ENCODE peak calls at places on chromosome 16, in nine cellular contexts. S is T-helper 2 cell, C is cerebellum, T is mesothelial cell of epicardium, D is heart right ventricle, V is NCI-H1417 treated with DMSO at 0.1 percent for 48 hours, K is mucosa of gallbladder, G is AG08395, J is fibroblast of the conjunctiva. H is an unnamed sample.

GRCh38 chr16:66924527-66925321 is 611 bp downstream of the RRAD start:
- DNase-seq in S (peak), C (peak), T (no peak), D (peak), V (no peak), K (no peak), G (peak), J (no peak), H (peak)

GRCh38 chr16:10907757-10908045 is 30.7 kb downstream of the CIITA start:
- DNase-seq in S (no peak), C (no peak), T (no peak), D (no peak), V (no peak), K (no peak), G (no peak), J (no peak), H (no peak)

GRCh38 chr16:641326-642188 is at the start of gene MCRIP2:
- DNase-seq in S (peak), C (peak), T (no peak), D (peak), V (peak), K (peak), G (peak), J (peak), H (peak)

GRCh38 chr16:426906-427249 is 1.4 kb downstream of the RAB11FIP3 start:
- DNase-seq in S (no peak), C (no peak), T (no peak), D (no peak), V (no peak), K (no peak), G (no peak), J (no peak), H (no peak)

GRCh38 chr16:29315916-29316517 is 90.5 kb downstream of the NPIPB11 start:
- DNase-seq in S (no peak), C (no peak), T (no peak), D (no peak), V (peak), K (no peak), G (no peak), J (no peak), H (no peak)

GRCh38 chr16:68079616-68080344 is 5.4 kb upstream of the NFATC3 start:
- DNase-seq in S (peak), C (no peak), T (no peak), D (peak), V (no peak), K (peak), G (no peak), J (no peak), H (peak)

GRCh38 chr16:30875881-30876791 is 17.7 kb downstream of the BCL7C start:
- DNase-seq in S (peak), C (no peak), T (no peak), D (no peak), V (no peak), K (no peak), G (peak), J (no peak), H (peak)

GRCh38 chr16:81564368-81565060 is 119.9 kb downstream of the CMIP start:
- DNase-seq in S (no peak), C (no peak), T (no peak), D (no peak), V (no peak), K (no peak), G (no peak), J (no peak), H (no peak)

GRCh38 chr16:82156761-82157654 is 13.0 kb downstream of the MPHOSPH6 start:
- DNase-seq in S (no peak), C (no peak), T (no peak), D (no peak), V (no peak), K (no peak), G (peak), J (peak), H (no peak)